ENCODE peak calls at places on chromosomes 5 and 9, in six cellular contexts. One of them, this sample, is unnamed.
A peak's percentile ranks its signal among the peaks of the same experiment; 100 is the strongest.

GRCh38 chr9:37946971-37947370 is 43.0 kb upstream of the SLC25A51 start:
- DNase-seq in cardiac muscle cell: no peak
- DNase-seq in GM12878: no peak
- DNase-seq in left lung: no peak
- DNase-seq in AG04450: no peak
- DNase-seq in SJCRH30: no peak
- DNase-seq in this sample: no peak

GRCh38 chr9:95215368-95215898 is 102.1 kb downstream of the FANCC start:
- DNase-seq in GM12878: no peak
- DNase-seq in SJCRH30: no peak
- DNase-seq in cardiac muscle cell: no peak
- DNase-seq in AG04450: no peak
- DNase-seq in left lung: no peak
- DNase-seq in this sample: no peak

GRCh38 chr5:41009228-41009627 is 61.9 kb downstream of the MROH2B start:
- DNase-seq in SJCRH30: peak; percentile 13
- DNase-seq in left lung: no peak
- DNase-seq in AG04450: no peak
- DNase-seq in cardiac muscle cell: peak; percentile 52
- DNase-seq in GM12878: no peak
- DNase-seq in this sample: no peak

GRCh38 chr5:94775088-94775487 is 156.6 kb downstream of the SLF1 start:
- DNase-seq in GM12878: no peak
- DNase-seq in AG04450: no peak
- DNase-seq in cardiac muscle cell: no peak
- DNase-seq in left lung: no peak
- DNase-seq in SJCRH30: no peak
- DNase-seq in this sample: no peak

GRCh38 chr5:43523662-43524072 is 8.7 kb upstream of the C5orf34 start:
- DNase-seq in AG04450: no peak
- DNase-seq in cardiac muscle cell: peak; percentile 2
- DNase-seq in GM12878: no peak
- DNase-seq in SJCRH30: no peak
- DNase-seq in left lung: no peak
- DNase-seq in this sample: no peak

GRCh38 chr5:72599519-72600400 is 92.5 kb upstream of the ZNF366 start:
- DNase-seq in AG04450: no peak
- DNase-seq in left lung: no peak
- DNase-seq in cardiac muscle cell: peak; percentile 34
- DNase-seq in SJCRH30: no peak
- DNase-seq in GM12878: no peak
- DNase-seq in this sample: no peak

GRCh38 chr5:135978993-135979392 is 24.2 kb upstream of the LECT2 start:
- DNase-seq in SJCRH30: no peak
- DNase-seq in left lung: no peak
- DNase-seq in cardiac muscle cell: no peak
- DNase-seq in AG04450: no peak
- DNase-seq in GM12878: no peak
- DNase-seq in this sample: no peak

GRCh38 chr5:93186031-93186682 is 394.9 kb downstream of the NR2F1-AS1 start:
- DNase-seq in left lung: no peak
- DNase-seq in cardiac muscle cell: peak; percentile 45
- DNase-seq in AG04450: no peak
- DNase-seq in GM12878: no peak
- DNase-seq in SJCRH30: no peak
- DNase-seq in this sample: no peak

GRCh38 chr5:57592236-57592635 is 109.6 kb upstream of the ACTBL2 start:
- DNase-seq in cardiac muscle cell: no peak
- DNase-seq in GM12878: no peak
- DNase-seq in AG04450: no peak
- DNase-seq in left lung: no peak
- DNase-seq in SJCRH30: no peak
- DNase-seq in this sample: no peak

GRCh38 chr5:90915393-90915792 is 356.8 kb downstream of the ADGRV1 start:
- DNase-seq in AG04450: no peak
- DNase-seq in left lung: no peak
- DNase-seq in cardiac muscle cell: no peak
- DNase-seq in GM12878: no peak
- DNase-seq in SJCRH30: no peak
- DNase-seq in this sample: no peak

DNA sequence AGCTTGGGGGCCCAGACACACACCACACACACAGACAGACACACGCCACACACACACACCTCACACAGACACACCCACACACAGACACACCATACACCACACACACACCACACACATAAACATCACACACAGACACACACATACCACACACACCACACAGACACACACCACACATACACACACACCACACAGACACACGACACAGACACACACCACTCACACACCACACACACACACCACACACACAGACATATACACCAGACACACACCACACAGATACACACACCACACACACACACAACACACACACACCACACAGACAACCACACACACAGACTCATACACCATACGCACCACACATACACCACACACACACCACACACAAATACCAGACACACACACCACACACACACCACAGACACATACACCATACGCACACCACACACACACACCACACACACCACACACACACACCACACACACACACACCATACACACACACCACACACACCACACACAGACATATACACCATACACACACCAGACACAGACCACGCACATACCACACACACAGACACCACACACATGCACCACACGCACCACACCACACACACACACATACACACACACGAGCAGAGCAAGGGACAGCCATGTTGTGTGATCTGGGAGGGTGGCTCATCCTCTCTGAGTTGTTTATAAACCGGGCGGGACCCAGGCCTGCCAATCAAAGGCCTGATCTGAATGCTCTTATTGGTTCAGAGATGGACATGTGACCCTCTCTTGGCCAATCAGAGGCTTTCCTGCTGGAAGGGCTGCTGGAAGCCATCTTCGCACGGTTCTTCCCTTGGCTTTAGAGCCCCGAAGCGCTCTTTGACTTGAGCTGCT is 148.3 kb downstream of the GAPVD1 start:
- DNase-seq in left lung: no peak
- DNase-seq in cardiac muscle cell: no peak
- DNase-seq in SJCRH30: peak; percentile 73
- DNase-seq in GM12878: no peak
- DNase-seq in AG04450: no peak
- DNase-seq in this sample: peak; percentile 48
- H3K4me3 ChIP-seq in left lung: no peak overlapping the region
- H3K4me3 ChIP-seq in cardiac muscle cell: no peak overlapping the region
- H3K4me3 ChIP-seq in SJCRH30: no peak overlapping the region
- H3K4me3 ChIP-seq in GM12878: no peak overlapping the region
- H3K4me3 ChIP-seq in AG04450: no peak overlapping the region
- H3K4me3 ChIP-seq in this sample: peak overlapping the region; percentile 10

GRCh38 chr5:141313711-141314110 is 6.9 kb downstream of the TAF7 start:
- DNase-seq in cardiac muscle cell: no peak
- DNase-seq in GM12878: no peak
- DNase-seq in AG04450: no peak
- DNase-seq in left lung: no peak
- DNase-seq in SJCRH30: no peak
- DNase-seq in this sample: no peak
- H3K9me3 ChIP-seq in cardiac muscle cell: peaks cover 7% of the 10 kb centered on the region
- H3K9me3 ChIP-seq in GM12878: peaks cover 18% of the 10 kb centered on the region
- H3K9me3 ChIP-seq in AG04450: peaks cover 40% of the 10 kb centered on the region
- H3K9me3 ChIP-seq in left lung: peaks cover 5% of the 10 kb centered on the region
- H3K9me3 ChIP-seq in SJCRH30: peaks cover 16% of the 10 kb centered on the region
- H3K9me3 ChIP-seq in this sample: peaks cover 3% of the 10 kb centered on the region

GRCh38 chr9:78909566-78909965 is 612.6 kb downstream of the PSAT1 start:
- DNase-seq in SJCRH30: no peak
- DNase-seq in AG04450: no peak
- DNase-seq in GM12878: no peak
- DNase-seq in left lung: no peak
- DNase-seq in cardiac muscle cell: no peak
- DNase-seq in this sample: no peak
- H3K4me3 ChIP-seq in SJCRH30: no peak overlapping the region
- H3K4me3 ChIP-seq in AG04450: no peak overlapping the region
- H3K4me3 ChIP-seq in GM12878: no peak overlapping the region
- H3K4me3 ChIP-seq in left lung: no peak overlapping the region
- H3K4me3 ChIP-seq in cardiac muscle cell: no peak overlapping the region
- H3K4me3 ChIP-seq in this sample: no peak overlapping the region

GRCh38 chr5:114335391-114335790 is 26.5 kb upstream of the KCNN2 start:
- DNase-seq in cardiac muscle cell: no peak
- DNase-seq in GM12878: no peak
- DNase-seq in SJCRH30: no peak
- DNase-seq in left lung: no peak
- DNase-seq in AG04450: no peak
- DNase-seq in this sample: no peak

GRCh38 chr5:114330916-114331531 is 30.8 kb upstream of the KCNN2 start:
- DNase-seq in cardiac muscle cell: no peak
- DNase-seq in SJCRH30: no peak
- DNase-seq in GM12878: no peak
- DNase-seq in left lung: no peak
- DNase-seq in AG04450: no peak
- DNase-seq in this sample: no peak

GRCh38 chr5:114327987-114328386 is 33.9 kb upstream of the KCNN2 start:
- DNase-seq in AG04450: no peak
- DNase-seq in cardiac muscle cell: no peak
- DNase-seq in GM12878: no peak
- DNase-seq in SJCRH30: no peak
- DNase-seq in left lung: no peak
- DNase-seq in this sample: no peak

GRCh38 chr5:114332925-114333324 is 28.9 kb upstream of the KCNN2 start:
- DNase-seq in cardiac muscle cell: no peak
- DNase-seq in SJCRH30: no peak
- DNase-seq in left lung: no peak
- DNase-seq in GM12878: no peak
- DNase-seq in AG04450: no peak
- DNase-seq in this sample: no peak

GRCh38 chr5:114332493-114332892 is 29.4 kb upstream of the KCNN2 start:
- DNase-seq in GM12878: no peak
- DNase-seq in SJCRH30: no peak
- DNase-seq in left lung: no peak
- DNase-seq in cardiac muscle cell: no peak
- DNase-seq in AG04450: no peak
- DNase-seq in this sample: no peak
- H3K9me3 ChIP-seq in GM12878: no peaks in the 10 kb centered on the region
- H3K9me3 ChIP-seq in SJCRH30: no peaks in the 10 kb centered on the region
- H3K9me3 ChIP-seq in left lung: no peaks in the 10 kb centered on the region
- H3K9me3 ChIP-seq in cardiac muscle cell: no peaks in the 10 kb centered on the region
- H3K9me3 ChIP-seq in AG04450: no peaks in the 10 kb centered on the region
- H3K9me3 ChIP-seq in this sample: no peaks in the 10 kb centered on the region

DNA sequence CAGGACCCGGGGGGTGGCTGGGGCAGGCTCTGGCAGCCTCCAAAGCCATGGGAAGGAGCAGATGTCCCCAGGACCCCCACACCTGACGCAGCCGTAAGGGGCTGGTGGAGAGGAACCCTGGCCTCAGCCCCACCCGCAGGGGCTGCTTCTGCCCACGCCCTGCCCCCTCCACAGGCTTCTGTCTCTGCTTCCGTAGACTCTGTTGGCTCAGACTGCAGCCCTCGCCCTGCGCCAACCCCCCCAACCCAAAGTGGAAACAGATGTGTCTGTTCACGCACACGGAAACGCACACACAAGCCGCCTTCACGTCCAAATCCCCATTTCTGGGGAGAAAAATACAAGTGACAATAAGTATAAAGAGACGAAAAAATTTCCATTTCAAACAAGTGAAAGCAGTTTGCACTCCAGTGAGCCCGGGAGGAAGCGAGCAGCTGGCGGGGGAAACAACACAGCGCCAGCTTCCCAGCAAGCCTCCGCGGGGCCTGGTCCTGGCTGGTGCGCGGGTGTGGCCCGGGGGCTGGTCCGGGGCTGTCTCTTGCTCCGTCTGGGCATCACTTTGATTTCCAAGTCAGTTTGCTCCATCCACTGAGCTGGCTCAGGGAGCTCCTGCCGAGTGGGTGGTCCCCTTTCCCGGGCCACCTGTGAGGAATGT is 32.6 kb upstream of the RXRA start:
- DNase-seq in SJCRH30: peak; percentile 46
- DNase-seq in cardiac muscle cell: peak; percentile 32
- DNase-seq in GM12878: no peak
- DNase-seq in AG04450: no peak
- DNase-seq in left lung: no peak
- DNase-seq in this sample: no peak
- H3K4me3 ChIP-seq in SJCRH30: peak overlapping the region; percentile 17
- H3K4me3 ChIP-seq in cardiac muscle cell: no peak overlapping the region
- H3K4me3 ChIP-seq in GM12878: no peak overlapping the region
- H3K4me3 ChIP-seq in AG04450: peak overlapping the region; percentile 7
- H3K4me3 ChIP-seq in left lung: no peak overlapping the region
- H3K4me3 ChIP-seq in this sample: no peak overlapping the region